ENCODE peak calls at places on chromosomes 12 and 14, in four cellular contexts. One of them, this sample, is unnamed.

GRCh38 chr12:95942106-95942531 is 295 bp downstream of the CCDC38 start:
- DNase-seq in aorta: no peak
- DNase-seq in RCC 7860: no peak
- DNase-seq in H9: no peak
- DNase-seq in this sample: no peak

GRCh38 chr12:129520736-129521135 is 383.1 kb downstream of the TMEM132D start:
- DNase-seq in aorta: no peak
- DNase-seq in RCC 7860: peak
- DNase-seq in H9: no peak
- DNase-seq in this sample: peak

GRCh38 chr12:24222968-24223367 is 273.5 kb upstream of the SOX5 start:
- DNase-seq in aorta: no peak
- DNase-seq in RCC 7860: no peak
- DNase-seq in H9: no peak
- DNase-seq in this sample: no peak

GRCh38 chr12:115528466-115528865 is 749.0 kb downstream of the MED13L start:
- DNase-seq in aorta: no peak
- DNase-seq in RCC 7860: no peak
- DNase-seq in H9: no peak
- DNase-seq in this sample: no peak

GRCh38 chr12:78095623-78096022 is 264.9 kb downstream of the NAV3 start:
- DNase-seq in aorta: no peak
- DNase-seq in RCC 7860: no peak
- DNase-seq in H9: no peak
- DNase-seq in this sample: no peak

GRCh38 chr12:75457191-75457590 is 23.4 kb upstream of the GLIPR1 start:
- DNase-seq in aorta: no peak
- DNase-seq in RCC 7860: no peak
- DNase-seq in H9: no peak
- DNase-seq in this sample: no peak

GRCh38 chr14:53501361-53502320 is 348.5 kb upstream of the DDHD1 start:
- DNase-seq in aorta: no peak
- DNase-seq in RCC 7860: no peak
- DNase-seq in H9: no peak
- DNase-seq in this sample: no peak

GRCh38 chr14:100321473-100322137 is 1.5 kb upstream of the SLC25A47 start:
- DNase-seq in aorta: no peak
- DNase-seq in RCC 7860: no peak
- DNase-seq in H9: no peak
- DNase-seq in this sample: no peak

GRCh38 chr12:75854681-75855309 is 176.8 kb downstream of the PHLDA1 start:
- DNase-seq in aorta: no peak
- DNase-seq in RCC 7860: no peak
- DNase-seq in H9: no peak
- DNase-seq in this sample: no peak

GRCh38 chr14:77104393-77104792 is 6.3 kb downstream of the CIPC start:
- DNase-seq in aorta: no peak
- DNase-seq in RCC 7860: no peak
- DNase-seq in H9: no peak
- DNase-seq in this sample: no peak

GRCh38 chr12:104741497-104742367 is 216.4 kb downstream of the SLC41A2 start:
- DNase-seq in aorta: no peak
- DNase-seq in RCC 7860: no peak
- DNase-seq in H9: no peak
- DNase-seq in this sample: peak

GRCh38 chr12:120579179-120579578 is 2.0 kb downstream of the POP5 start:
- DNase-seq in aorta: no peak
- DNase-seq in RCC 7860: no peak
- DNase-seq in H9: no peak
- DNase-seq in this sample: no peak

GRCh38 chr12:13843841-13844240 is 137.6 kb downstream of the GRIN2B start:
- DNase-seq in aorta: no peak
- DNase-seq in RCC 7860: no peak
- DNase-seq in H9: no peak
- DNase-seq in this sample: no peak

GRCh38 chr12:946212-946611 is 3.3 kb downstream of the RAD52 start:
- DNase-seq in aorta: no peak
- DNase-seq in RCC 7860: no peak
- DNase-seq in H9: no peak
- DNase-seq in this sample: no peak